ENCODE peak calls at places on chromosomes 5 and 9, in ten cellular contexts. H, U, Y, N, P, B, M, G, L and O are unnamed samples. For H3K4me1, the result is how much of the 10 kb centered on the place peaks cover.

GRCh38 chr9:109319631-109320233 is 1.1 kb downstream of the EPB41L4B start:
- DNase-seq in P (no peak), Y (no peak), G (peak), L (no peak), M (no peak), N (peak), B (no peak), H (peak), U (peak), O (peak)

GRCh38 chr9:97703437-97704326 is 6.5 kb upstream of the XPA start:
- DNase-seq in G (no peak), L (no peak), N (no peak), Y (no peak), M (no peak), B (no peak), P (peak), H (no peak), U (no peak), O (peak)

GRCh38 chr5:123125172-123125508 is 36.1 kb downstream of the PRDM6 start:
- DNase-seq in H (no peak), M (no peak), B (no peak), P (no peak), L (no peak), G (no peak), Y (no peak), U (no peak), N (no peak), O (no peak)

GRCh38 chr5:132812949-132813598 is at the start of gene SOWAHA:
- DNase-seq in U (no peak), N (no peak), Y (no peak), H (no peak), G (peak), M (no peak), L (no peak), P (no peak), B (no peak), O (no peak)

GRCh38 chr9:137319976-137320551 is 18.0 kb upstream of the NRARP start:
- DNase-seq in G (no peak), P (no peak), H (no peak), Y (no peak), B (no peak), L (no peak), M (no peak), U (peak), N (peak), O (no peak)

GRCh38 chr9:76366275-76366674 is 28.0 kb downstream of the RFK start:
- DNase-seq in N (no peak), U (no peak), G (no peak), M (no peak), Y (no peak), P (no peak), H (no peak), L (no peak), B (no peak), O (no peak)

GRCh38 chr5:151156732-151157402 is 712 bp downstream of the ANXA6 start:
- DNase-seq in M (no peak), P (no peak), L (peak), G (no peak), U (no peak), B (no peak), Y (no peak), N (peak), H (no peak), O (no peak)

GRCh38 chr5:2023196-2023595 is 140.5 kb upstream of the IRX4 start:
- DNase-seq in H (no peak), M (no peak), B (no peak), N (no peak), U (no peak), G (no peak), Y (no peak), L (no peak), P (no peak), O (no peak)

GRCh38 chr9:995776-996175 is 19.3 kb downstream of the DMRT3 start:
- DNase-seq in G (no peak), P (no peak), M (no peak), N (no peak), B (no peak), H (no peak), U (no peak), L (no peak), Y (no peak), O (no peak)

GRCh38 chr9:114006155-114006550 is 71.9 kb downstream of the AMBP start:
- DNase-seq in N (no peak), B (no peak), P (no peak), L (no peak), U (peak), H (no peak), M (no peak), G (peak), Y (no peak), O (no peak)

GRCh38 chr9:81609782-81610738 is 79.3 kb downstream of the TLE1 start:
- DNase-seq in M (no peak), N (no peak), B (no peak), L (no peak), P (no peak), U (no peak), H (no peak), Y (no peak), G (no peak), O (no peak)

GRCh38 chr9:71911908-71912325 is 478 bp downstream of the C9orf85 start:
- DNase-seq in G (no peak), B (no peak), Y (no peak), P (no peak), H (no peak), L (no peak), N (peak), U (no peak), M (no peak), O (no peak)

GRCh38 chr9:13354733-13355132 is 75.2 kb upstream of the MPDZ start:
- DNase-seq in H (no peak), G (no peak), L (no peak), P (no peak), Y (no peak), N (no peak), M (no peak), U (no peak), B (no peak), O (no peak)

GRCh38 chr9:91904541-91905236 is 45.3 kb downstream of the ROR2 start:
- DNase-seq in P (no peak), U (no peak), M (no peak), B (no peak), L (no peak), G (no peak), H (no peak), N (no peak), Y (no peak), O (no peak)

GRCh38 chr9:87844471-87844870 is 38.2 kb upstream of the SPATA31E1 start:
- DNase-seq in L (no peak), Y (no peak), G (no peak), M (no peak), U (no peak), P (no peak), H (no peak), N (no peak), B (no peak), O (no peak)

GRCh38 chr5:78367318-78367991 is 7.0 kb downstream of the SCAMP1 start:
- DNase-seq in U (no peak), N (no peak), G (no peak), Y (no peak), P (no peak), H (no peak), L (no peak), B (peak), M (no peak), O (no peak)

GRCh38 chr5:39076757-39077475 is 2.7 kb upstream of the RICTOR start:
- DNase-seq in M (no peak), G (no peak), N (no peak), P (no peak), L (no peak), U (no peak), H (no peak), B (peak), Y (no peak), O (no peak)

GRCh38 chr5:174837919-174838902 is 113.8 kb downstream of the MSX2 start:
- DNase-seq in Y (no peak), M (peak), U (no peak), P (peak), G (no peak), L (no peak), N (no peak), B (no peak), H (no peak), O (no peak)

GRCh38 chr5:166505546-166505945 is 1785.9 kb upstream of the WWC1 start:
- DNase-seq in P (no peak), U (no peak), Y (no peak), B (no peak), N (no peak), H (no peak), G (no peak), M (no peak), L (no peak), O (no peak)

GRCh38 chr5:66891184-66891925 is 295.2 kb downstream of the MAST4 start:
- DNase-seq in U (no peak), P (no peak), G (no peak), M (no peak), L (no peak), B (no peak), H (no peak), N (peak), Y (no peak), O (no peak)

GRCh38 chr5:61965495-61965894 is 340.5 kb upstream of the KIF2A start:
- DNase-seq in L (no peak), H (no peak), Y (no peak), G (no peak), M (no peak), B (no peak), N (no peak), U (no peak), P (no peak), O (no peak)

GRCh38 chr5:10564838-10565784 is 1.2 kb downstream of the ANKRD33B start:
- DNase-seq in U (peak), N (peak), L (peak), H (peak), P (no peak), G (no peak), B (peak), M (no peak), Y (no peak), O (no peak)

GRCh38 chr9:136525841-136526499 is 19.9 kb downstream of the NOTCH1 start:
- DNase-seq in Y (no peak), B (no peak), N (peak), H (no peak), U (peak), P (no peak), G (no peak), M (no peak), L (no peak), O (no peak)

GRCh38 chr5:17203329-17204132 is 13.9 kb upstream of the BASP1 start:
- DNase-seq in Y (peak), M (no peak), P (peak), L (no peak), U (no peak), H (no peak), N (peak), B (peak), G (no peak), O (no peak)

GRCh38 chr5:95565280-95565920 is 10.5 kb downstream of the ARSK start:
- DNase-seq in U (no peak), L (no peak), B (no peak), N (no peak), M (no peak), Y (no peak), H (no peak), G (no peak), P (no peak), O (no peak)

GRCh38 chr9:95852059-95853032 is 23.1 kb upstream of the ERCC6L2 start:
- DNase-seq in Y (no peak), G (no peak), P (no peak), N (no peak), U (no peak), H (no peak), M (no peak), L (no peak), B (no peak), O (no peak)

GRCh38 chr9:4760122-4760521 is 19.1 kb upstream of the AK3 start:
- DNase-seq in Y (no peak), U (no peak), H (no peak), G (no peak), N (no peak), M (no peak), B (no peak), L (no peak), P (no peak), O (no peak)

GRCh38 chr9:130140701-130141100 is 31.5 kb upstream of the NCS1 start:
- DNase-seq in H (no peak), B (no peak), L (no peak), N (no peak), P (no peak), M (no peak), Y (no peak), G (no peak), U (no peak), O (no peak)

GRCh38 chr9:94029932-94030317 is 54.3 kb upstream of the PTPDC1 start:
- DNase-seq in N (no peak), G (no peak), U (no peak), B (no peak), Y (no peak), P (no peak), H (no peak), M (no peak), L (no peak), O (no peak)

GRCh38 chr9:3732077-3733038 is 206.6 kb upstream of the RFX3 start:
- DNase-seq in L (peak), H (no peak), P (peak), N (peak), G (peak), B (peak), U (no peak), M (peak), Y (peak), O (no peak)

GRCh38 chr5:149153751-149154610 is 12.7 kb downstream of the ABLIM3 start:
- DNase-seq in B (no peak), H (peak), N (peak), G (no peak), U (no peak), Y (no peak), M (peak), L (no peak), P (no peak), O (no peak)
- H3K27ac ChIP-seq in B (no peak), H (peak), N (peak), G (no peak), U (no peak), Y (no peak), M (peak), L (no peak), P (no peak), O (no peak)

GRCh38 chr5:141848771-141849370 is 29.3 kb downstream of the PCDH1 start:
- DNase-seq in G (no peak), H (peak), Y (no peak), P (no peak), U (peak), L (no peak), M (no peak), N (peak), B (peak), O (no peak)
- H3K4me3 ChIP-seq in G (peak), H (peak), Y (peak), P (peak), U (peak), L (peak), M (peak), N (peak), B (peak), O (peak)

DNA sequence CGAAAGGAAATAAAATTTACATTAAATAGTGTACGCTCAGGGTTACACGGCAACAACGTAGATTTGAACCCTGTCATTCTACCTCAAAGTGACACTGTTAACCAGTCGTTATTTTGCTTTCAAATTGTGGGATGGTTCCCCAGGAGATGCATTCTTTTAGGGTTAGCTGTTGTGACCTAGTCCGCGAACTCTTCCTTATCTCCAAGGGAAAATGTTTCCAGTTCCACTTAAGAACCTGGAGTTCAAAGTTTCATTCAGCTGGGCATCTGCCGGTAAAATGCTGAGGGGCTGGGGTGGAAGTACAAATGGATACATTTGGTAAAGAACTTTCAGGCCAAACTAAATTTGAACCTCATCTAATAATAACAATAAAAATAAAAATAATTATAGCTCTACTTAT is 264.6 kb downstream of the NR3C1 start:
- DNase-seq in H (no peak), N (no peak), U (no peak), G (no peak), L (no peak), M (no peak), P (no peak), Y (no peak), B (no peak), O (no peak)
- H3K4me1 ChIP-seq in H (under half), N (under half), U (under half), G (under half), L (under half), M (half or more), P (under half), Y (under half), B (under half), O (under half)

GRCh38 chr5:134242146-134242545 is 16.3 kb upstream of the PPP2CA start:
- DNase-seq in N (no peak), H (no peak), B (no peak), Y (no peak), M (peak), L (no peak), P (no peak), G (peak), U (no peak), O (no peak)
- H3K27ac ChIP-seq in N (peak), H (peak), B (no peak), Y (no peak), M (peak), L (no peak), P (no peak), G (no peak), U (no peak), O (no peak)

DNA sequence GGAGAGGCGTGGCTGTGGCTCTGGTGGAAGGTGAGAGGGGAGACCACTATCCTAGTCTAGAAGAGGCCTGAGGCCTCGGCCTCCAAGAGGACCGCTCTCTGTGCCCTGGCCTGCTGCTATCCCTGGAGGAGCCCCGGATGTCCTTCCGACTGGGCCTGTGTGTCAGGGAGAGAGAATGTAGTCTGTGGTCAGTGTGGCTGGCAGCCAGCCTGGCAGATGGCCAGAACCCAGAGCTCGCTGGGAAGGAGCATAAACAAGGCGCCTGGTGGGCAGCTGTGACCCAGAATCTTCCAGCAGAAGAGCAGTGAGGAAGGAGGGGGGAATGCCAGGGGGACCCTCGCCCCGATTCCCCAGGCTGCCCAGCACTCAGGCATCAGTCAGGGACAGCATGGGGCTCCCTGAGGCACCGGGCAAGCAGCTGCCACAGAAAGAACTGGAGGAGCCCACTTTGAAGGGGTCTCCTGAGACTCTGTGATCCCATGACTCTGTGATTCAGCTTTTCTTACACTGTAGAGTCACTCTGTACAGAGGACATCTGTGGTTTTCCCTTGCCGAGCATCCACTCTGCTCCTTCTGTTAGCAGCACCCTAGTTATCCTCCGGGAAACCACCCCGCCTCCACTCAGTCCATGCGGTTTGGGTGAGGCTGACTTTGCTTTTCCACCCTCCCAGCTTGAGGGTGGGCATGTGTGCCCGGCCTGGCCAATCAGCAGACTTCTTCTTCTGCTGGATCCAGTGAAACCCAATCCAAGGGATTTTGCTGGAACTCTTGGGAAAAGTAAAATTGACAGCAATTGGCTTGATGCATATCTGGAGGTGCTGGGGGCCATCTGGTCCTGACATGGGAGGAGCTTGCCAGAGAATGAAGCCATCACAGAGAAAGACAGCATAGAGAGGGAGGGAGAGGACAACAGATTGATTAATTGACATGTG is 46.2 kb upstream of the PWWP2A start:
- DNase-seq in M (peak), L (no peak), N (peak), Y (no peak), G (peak), H (peak), P (peak), B (no peak), U (peak), O (no peak)
- H3K4me3 ChIP-seq in M (peak), L (no peak), N (no peak), Y (no peak), G (no peak), H (peak), P (peak), B (no peak), U (no peak), O (no peak)

GRCh38 chr5:143428155-143428554 is 24.7 kb upstream of the NR3C1 start:
- DNase-seq in Y (no peak), B (no peak), U (no peak), H (no peak), L (no peak), P (no peak), M (no peak), N (no peak), G (no peak), O (no peak)
- H3K4me1 ChIP-seq in Y (under half), B (under half), U (under half), H (under half), L (under half), P (under half), M (under half), N (under half), G (under half), O (under half)